ENCODE peak calls at places on chromosomes 5 and 9, in six cellular contexts. J is body of pancreas, F is GM12864, V is amygdala, L is AG10803, H is H4. B is an unnamed sample.

GRCh38 chr9:21002040-21002439 is 29.4 kb downstream of the HACD4 start:
- DNase-seq in H (no peak), V (no peak), L (no peak), F (no peak), J (no peak), B (no peak)

GRCh38 chr9:69584746-69585145 is 87.4 kb downstream of the APBA1 start:
- DNase-seq in L (peak), V (no peak), H (no peak), F (no peak), J (no peak), B (no peak)

GRCh38 chr5:59760798-59761348 is 132.7 kb downstream of the PDE4D start:
- DNase-seq in J (no peak), L (peak), F (no peak), H (peak), V (no peak), B (no peak)

GRCh38 chr5:54522080-54522479 is 4.5 kb downstream of the SNX18 start:
- DNase-seq in H (no peak), F (no peak), V (no peak), J (no peak), L (peak), B (no peak)

GRCh38 chr9:134666801-134667200 is 25.2 kb downstream of the COL5A1 start:
- DNase-seq in L (peak), V (no peak), J (no peak), F (no peak), H (no peak), B (peak)

GRCh38 chr5:28734396-28734795 is 1696.0 kb upstream of the CDH9 start:
- DNase-seq in F (no peak), H (no peak), V (no peak), J (no peak), L (no peak), B (no peak)

GRCh38 chr5:6761333-6761732 is 48.1 kb downstream of the TENT4A start:
- DNase-seq in F (no peak), V (no peak), J (no peak), H (no peak), L (no peak), B (no peak)

GRCh38 chr9:72476617-72477375 is 44.6 kb upstream of the TMC1 start:
- DNase-seq in L (peak), H (peak), F (no peak), J (peak), V (no peak), B (peak)

GRCh38 chr9:70411141-70411929 is 3.1 kb downstream of the KLF9 start:
- DNase-seq in H (peak), J (peak), L (peak), V (peak), F (no peak), B (no peak)

GRCh38 chr5:140672455-140673186 is 755 bp downstream of the DND1 start:
- DNase-seq in J (peak), H (no peak), V (no peak), L (no peak), F (no peak), B (no peak)